ENCODE peak calls at places on chromosomes 6 and 20, in four cellular contexts. D is astrocyte of the spinal cord, R is vagina, Z is tibial nerve. U is an unnamed sample.

GRCh38 chr6:1108198-1108597 is 203.7 kb upstream of the FOXQ1 start:
- DNase-seq in D (no peak), R (no peak), Z (no peak), U (no peak)

GRCh38 chr6:166206510-166207389 is 39.1 kb upstream of the TBXT start:
- DNase-seq in D (no peak), R (no peak), Z (no peak), U (no peak)

GRCh38 chr20:22382742-22383141 is 201.6 kb downstream of the FOXA2 start:
- DNase-seq in D (no peak), R (no peak), Z (no peak), U (no peak)

GRCh38 chr6:29628419-29629281 is 4.3 kb downstream of the GABBR1 start:
- DNase-seq in D (peak), R (no peak), Z (peak), U (peak)

GRCh38 chr20:23126281-23127061 is 40.3 kb upstream of the CD93 start:
- DNase-seq in D (no peak), R (no peak), Z (no peak), U (no peak)

GRCh38 chr6:136208783-136209182 is 41.3 kb downstream of the MTFR2 start:
- DNase-seq in D (no peak), R (no peak), Z (no peak), U (no peak)

GRCh38 chr6:149336529-149336928 is 19.0 kb downstream of the TAB2 start:
- DNase-seq in D (no peak), R (no peak), Z (no peak), U (no peak)

GRCh38 chr6:157763129-157763893 is 59.7 kb upstream of the SNX9 start:
- DNase-seq in D (peak), R (no peak), Z (no peak), U (no peak)

GRCh38 chr20:10861086-10861485 is 187.3 kb upstream of the JAG1 start:
- DNase-seq in D (peak), R (no peak), Z (no peak), U (no peak)

GRCh38 chr20:25297141-25297905 is 49.4 kb downstream of the PYGB start:
- DNase-seq in D (no peak), R (no peak), Z (no peak), U (no peak)

GRCh38 chr20:50357783-50358161 is 152.4 kb upstream of the PTPN1 start:
- DNase-seq in D (no peak), R (no peak), Z (no peak), U (no peak)

GRCh38 chr6:142752348-142752747 is 192.6 kb downstream of the HIVEP2 start:
- DNase-seq in D (no peak), R (no peak), Z (no peak), U (no peak)

GRCh38 chr6:142757827-142758226 is 187.1 kb downstream of the HIVEP2 start:
- DNase-seq in D (no peak), R (no peak), Z (no peak), U (no peak)

GRCh38 chr6:142758257-142759025 is 186.5 kb downstream of the HIVEP2 start:
- DNase-seq in D (no peak), R (no peak), Z (no peak), U (peak)

GRCh38 chr6:142753196-142753595 is 191.8 kb downstream of the HIVEP2 start:
- DNase-seq in D (no peak), R (no peak), Z (no peak), U (no peak)

GRCh38 chr6:142756215-142756630 is 188.8 kb downstream of the HIVEP2 start:
- DNase-seq in D (peak), R (no peak), Z (no peak), U (no peak)
- TF ChIP-seq CTCF in D (no peak), R (no peak), Z (no peak), U (no peak)

GRCh38 chr20:1946762-1947534 is 46.9 kb downstream of the PDYN start:
- DNase-seq in D (no peak), R (no peak), Z (no peak), U (no peak)
- H3K4me3 ChIP-seq in D (no peak), R (peak), Z (no peak), U (peak)

GRCh38 chr6:73107016-73107415 is 118.3 kb downstream of the KHDC1L start:
- DNase-seq in D (no peak), R (no peak), Z (no peak), U (no peak)
- TF ChIP-seq CTCF in D (no peak), R (no peak), Z (no peak), U (no peak)

GRCh38 chr20:62920039-62920645 is 6.2 kb downstream of the DIDO1 start:
- DNase-seq in D (no peak), R (no peak), Z (no peak), U (no peak)
- H3K4me3 ChIP-seq in D (no peak), R (no peak), Z (no peak), U (no peak)

DNA sequence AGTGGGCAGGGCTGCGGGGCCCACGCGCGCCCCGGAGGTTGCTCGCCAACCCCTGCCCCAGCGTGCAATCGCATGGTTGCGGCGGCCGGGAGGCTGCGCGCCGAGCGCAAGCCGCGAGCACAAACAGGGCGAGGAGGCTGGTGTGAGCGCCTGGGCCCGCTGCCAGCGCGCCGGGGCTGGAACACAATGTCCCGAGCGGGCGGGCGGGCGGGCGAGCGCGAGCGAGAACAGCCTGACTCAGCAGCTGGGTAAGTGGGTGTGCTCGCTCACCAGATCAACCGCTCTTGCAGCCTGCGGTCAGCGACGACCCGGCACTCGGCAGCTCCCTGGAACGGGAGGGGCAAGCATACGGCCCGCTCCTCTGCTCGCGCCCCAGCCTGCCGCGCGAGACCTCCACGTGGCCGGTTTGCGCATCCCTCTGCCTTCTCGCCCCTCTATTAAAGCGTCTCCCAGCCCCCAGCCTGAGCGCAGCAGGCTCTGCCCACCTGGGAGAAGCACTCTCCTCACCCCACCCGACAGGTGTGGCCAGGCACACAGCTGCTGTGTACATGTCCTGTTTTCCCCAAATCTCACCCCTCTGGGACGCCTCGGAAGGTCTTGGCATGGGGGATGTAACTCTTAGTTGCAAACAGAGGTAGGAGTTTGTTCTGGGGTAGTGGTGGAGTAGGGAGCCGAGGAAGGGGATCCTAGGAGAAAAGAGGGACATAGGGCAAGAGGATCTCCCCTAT is 8.7 kb upstream of the ARMC12 start:
- DNase-seq in D (peak), R (no peak), Z (peak), U (peak)
- TF ChIP-seq CTCF in D (no peak), R (no peak), Z (no peak), U (peak)

GRCh38 chr6:147298461-147298860 is 94.2 kb downstream of the STXBP5 start:
- DNase-seq in D (no peak), R (no peak), Z (no peak), U (no peak)
- H3K4me3 ChIP-seq in D (no peak), R (no peak), Z (no peak), U (no peak)

GRCh38 chr6:14917101-14917500 is 328.8 kb upstream of the JARID2 start:
- DNase-seq in D (peak), R (no peak), Z (no peak), U (no peak)

GRCh38 chr6:14917511-14917910 is 328.4 kb upstream of the JARID2 start:
- DNase-seq in D (no peak), R (no peak), Z (no peak), U (no peak)

GRCh38 chr6:14910692-14911547 is 334.9 kb upstream of the JARID2 start:
- DNase-seq in D (no peak), R (no peak), Z (no peak), U (no peak)

GRCh38 chr6:14915888-14916832 is 329.7 kb upstream of the JARID2 start:
- DNase-seq in D (no peak), R (no peak), Z (no peak), U (no peak)

DNA sequence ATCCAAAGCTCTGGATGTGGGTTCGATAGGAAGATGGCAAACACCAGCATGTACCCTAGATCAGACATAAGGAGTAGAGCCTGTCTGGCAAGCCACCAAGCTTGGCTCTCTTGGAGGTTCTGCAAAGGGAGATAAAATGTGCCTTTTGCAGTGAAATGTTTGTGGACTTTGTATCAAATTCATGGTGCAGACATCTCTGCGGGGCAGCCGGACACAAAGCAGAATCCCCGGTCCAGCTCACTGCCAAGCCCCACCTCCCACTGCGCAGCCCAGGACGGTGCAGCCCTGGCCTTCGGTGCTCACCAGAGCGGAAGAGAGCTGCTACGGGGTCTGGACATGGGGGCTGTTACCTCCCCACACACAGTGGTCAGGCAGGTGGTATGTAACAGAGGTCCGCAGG is 333.6 kb upstream of the JARID2 start:
- DNase-seq in D (no peak), R (no peak), Z (no peak), U (no peak)
- TF ChIP-seq CTCF in D (no peak), R (no peak), Z (no peak), U (no peak)

DNA sequence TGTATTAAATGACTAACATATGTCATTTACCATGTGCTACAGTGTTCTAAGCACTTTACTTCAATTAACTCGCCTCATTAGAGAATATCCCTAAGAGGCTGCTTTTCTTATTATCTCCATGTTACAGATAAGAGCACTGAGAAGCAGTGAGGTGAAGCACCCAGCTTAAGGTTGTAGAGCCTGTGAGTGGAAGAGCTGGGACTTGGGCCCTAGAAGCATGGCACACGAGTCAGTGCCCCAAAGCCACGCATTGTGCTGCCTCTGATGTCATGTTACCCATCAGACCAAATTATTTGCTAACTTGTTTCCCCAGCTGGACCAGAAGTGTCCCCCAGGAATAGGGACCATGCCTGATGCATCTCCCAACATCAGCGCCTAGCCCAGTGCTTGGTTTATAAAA is 34.1 kb downstream of the POFUT1 start:
- DNase-seq in D (no peak), R (no peak), Z (no peak), U (no peak)
- H3K4me3 ChIP-seq in D (no peak), R (no peak), Z (no peak), U (no peak)

DNA sequence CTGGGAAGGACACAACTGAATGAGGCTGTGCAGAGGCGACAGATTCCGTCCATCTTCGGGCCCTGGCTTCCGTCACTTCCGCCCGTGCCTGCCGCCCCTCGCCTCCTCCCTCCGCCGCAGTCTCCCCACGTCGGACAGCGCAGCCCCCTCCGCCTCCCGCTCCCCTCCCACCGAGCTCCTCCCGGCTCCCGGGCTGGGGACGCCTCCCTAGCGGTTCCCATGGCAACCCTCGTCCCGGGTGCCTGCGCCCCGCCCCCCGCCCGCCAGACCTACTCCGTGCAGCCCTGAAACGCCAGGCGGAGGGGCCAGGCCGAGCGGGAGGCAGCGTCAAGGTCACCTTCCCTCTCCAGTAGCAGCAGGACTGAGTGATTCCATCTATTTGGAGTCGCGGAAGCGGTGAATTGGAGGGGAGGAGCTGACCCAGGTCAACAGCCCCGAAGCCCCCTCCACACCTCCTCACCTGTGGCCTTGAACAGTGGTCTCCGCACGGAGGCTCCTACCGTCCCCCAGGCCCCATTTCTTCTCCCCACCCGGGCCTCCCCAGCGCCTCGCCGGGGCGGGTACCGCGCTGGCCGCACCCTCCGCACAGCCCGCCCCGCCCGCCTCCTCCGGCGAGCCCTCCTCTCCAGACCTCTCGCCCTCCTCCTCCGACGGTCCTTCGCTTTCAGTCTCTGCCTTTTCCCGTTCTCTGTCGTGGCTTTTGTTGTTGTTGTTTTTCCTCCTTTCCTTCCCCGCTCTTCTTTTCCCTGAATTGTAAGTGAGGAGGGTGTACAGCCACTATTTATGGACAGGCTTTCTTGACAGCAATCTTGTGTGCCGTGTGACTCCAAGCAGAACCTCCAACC is 951 bp downstream of the NRSN2 start:
- DNase-seq in D (peak), R (no peak), Z (peak), U (peak)
- TF ChIP-seq CTCF in D (no peak), R (no peak), Z (no peak), U (no peak)

U was measured in dorsolateral prefrontal cortex.